ENCODE peak calls at places on chromosomes 6 and 20, in six cellular contexts. One of them, this sample, is unnamed. For H3K36me3 and H3K4me1, the result is how much of the 10 kb centered on the place peaks cover.

GRCh38 chr6:96394727-96395126 is 126.9 kb upstream of the UFL1 start:
- DNase-seq in PC-9: peak
- DNase-seq in gastrocnemius medialis: no peak
- DNase-seq in esophagus squamous epithelium: no peak
- DNase-seq in astrocyte: no peak
- DNase-seq in right atrium auricular region: no peak
- DNase-seq in this sample: no peak

GRCh38 chr6:161303628-161304340 is 29.9 kb upstream of the AGPAT4 start:
- DNase-seq in PC-9: no peak
- DNase-seq in gastrocnemius medialis: no peak
- DNase-seq in esophagus squamous epithelium: no peak
- DNase-seq in astrocyte: peak
- DNase-seq in right atrium auricular region: no peak
- DNase-seq in this sample: no peak

GRCh38 chr20:45999908-46000570 is 8.7 kb upstream of the MMP9 start:
- DNase-seq in PC-9: no peak
- DNase-seq in gastrocnemius medialis: no peak
- DNase-seq in esophagus squamous epithelium: no peak
- DNase-seq in astrocyte: no peak
- DNase-seq in right atrium auricular region: no peak
- DNase-seq in this sample: peak

GRCh38 chr6:16394651-16395050 is 156.3 kb downstream of the GMPR start:
- DNase-seq in PC-9: no peak
- DNase-seq in gastrocnemius medialis: no peak
- DNase-seq in esophagus squamous epithelium: no peak
- DNase-seq in astrocyte: no peak
- DNase-seq in right atrium auricular region: no peak
- DNase-seq in this sample: no peak

GRCh38 chr6:87522686-87523085 is 49.9 kb downstream of the SLC35A1 start:
- DNase-seq in PC-9: no peak
- DNase-seq in gastrocnemius medialis: no peak
- DNase-seq in esophagus squamous epithelium: no peak
- DNase-seq in astrocyte: no peak
- DNase-seq in right atrium auricular region: no peak
- DNase-seq in this sample: no peak

GRCh38 chr6:3871511-3871910 is 22.3 kb downstream of the FAM50B start:
- DNase-seq in PC-9: no peak
- DNase-seq in gastrocnemius medialis: no peak
- DNase-seq in esophagus squamous epithelium: no peak
- DNase-seq in astrocyte: no peak
- DNase-seq in right atrium auricular region: peak
- DNase-seq in this sample: no peak

GRCh38 chr6:180295-180694 is 112.0 kb upstream of the DUSP22 start:
- DNase-seq in PC-9: no peak
- DNase-seq in gastrocnemius medialis: no peak
- DNase-seq in esophagus squamous epithelium: no peak
- DNase-seq in astrocyte: no peak
- DNase-seq in right atrium auricular region: no peak
- DNase-seq in this sample: no peak

GRCh38 chr6:121319112-121319553 is 15.1 kb downstream of the TBC1D32 start:
- DNase-seq in PC-9: no peak
- DNase-seq in gastrocnemius medialis: no peak
- DNase-seq in esophagus squamous epithelium: no peak
- DNase-seq in astrocyte: no peak
- DNase-seq in right atrium auricular region: no peak
- DNase-seq in this sample: no peak

GRCh38 chr20:35572838-35573237 is 31.0 kb downstream of the ERGIC3 start:
- DNase-seq in PC-9: no peak
- DNase-seq in gastrocnemius medialis: no peak
- DNase-seq in esophagus squamous epithelium: no peak
- DNase-seq in astrocyte: no peak
- DNase-seq in right atrium auricular region: no peak
- DNase-seq in this sample: no peak

GRCh38 chr6:143108278-143108677 is 47.6 kb downstream of the AIG1 start:
- DNase-seq in PC-9: no peak
- DNase-seq in gastrocnemius medialis: no peak
- DNase-seq in esophagus squamous epithelium: no peak
- DNase-seq in astrocyte: peak
- DNase-seq in right atrium auricular region: no peak
- DNase-seq in this sample: no peak

GRCh38 chr6:45880139-45880538 is 135.5 kb downstream of the CLIC5 start:
- DNase-seq in PC-9: peak
- DNase-seq in gastrocnemius medialis: no peak
- DNase-seq in esophagus squamous epithelium: no peak
- DNase-seq in astrocyte: no peak
- DNase-seq in right atrium auricular region: no peak
- DNase-seq in this sample: no peak

GRCh38 chr6:27428502-27428901 is 39.9 kb downstream of the ZNF391 start:
- DNase-seq in PC-9: no peak
- DNase-seq in gastrocnemius medialis: no peak
- DNase-seq in esophagus squamous epithelium: no peak
- DNase-seq in astrocyte: no peak
- DNase-seq in right atrium auricular region: no peak
- DNase-seq in this sample: no peak

GRCh38 chr20:33981964-33982363 is 11.7 kb upstream of the RALY start:
- DNase-seq in PC-9: no peak
- DNase-seq in gastrocnemius medialis: no peak
- DNase-seq in esophagus squamous epithelium: no peak
- DNase-seq in astrocyte: no peak
- DNase-seq in right atrium auricular region: no peak
- DNase-seq in this sample: no peak

GRCh38 chr6:33451606-33452005 is 2.8 kb upstream of the ZBTB9 start:
- DNase-seq in PC-9: no peak
- DNase-seq in gastrocnemius medialis: no peak
- DNase-seq in esophagus squamous epithelium: no peak
- DNase-seq in astrocyte: no peak
- DNase-seq in right atrium auricular region: no peak
- DNase-seq in this sample: no peak

GRCh38 chr6:36526066-36526465 is 21.2 kb downstream of the STK38 start:
- DNase-seq in PC-9: no peak
- DNase-seq in gastrocnemius medialis: no peak
- DNase-seq in esophagus squamous epithelium: no peak
- DNase-seq in astrocyte: no peak
- DNase-seq in right atrium auricular region: no peak
- DNase-seq in this sample: no peak

GRCh38 chr6:2763876-2764540 is 1.2 kb upstream of the WRNIP1 start:
- DNase-seq in PC-9: no peak
- DNase-seq in gastrocnemius medialis: no peak
- DNase-seq in esophagus squamous epithelium: no peak
- DNase-seq in astrocyte: no peak
- DNase-seq in right atrium auricular region: no peak
- DNase-seq in this sample: peak

GRCh38 chr20:14412102-14412501 is 74.7 kb upstream of the FLRT3 start:
- DNase-seq in PC-9: no peak
- DNase-seq in gastrocnemius medialis: no peak
- DNase-seq in esophagus squamous epithelium: no peak
- DNase-seq in astrocyte: no peak
- DNase-seq in right atrium auricular region: no peak
- DNase-seq in this sample: no peak

GRCh38 chr6:12761376-12762115 is 45.0 kb downstream of the PHACTR1 start:
- DNase-seq in PC-9: no peak
- DNase-seq in gastrocnemius medialis: no peak
- DNase-seq in esophagus squamous epithelium: no peak
- DNase-seq in astrocyte: peak
- DNase-seq in right atrium auricular region: no peak
- DNase-seq in this sample: no peak

GRCh38 chr6:151577257-151577656 is 83.4 kb downstream of the CCDC170 start:
- DNase-seq in PC-9: no peak
- DNase-seq in gastrocnemius medialis: no peak
- DNase-seq in esophagus squamous epithelium: no peak
- DNase-seq in astrocyte: no peak
- DNase-seq in right atrium auricular region: no peak
- DNase-seq in this sample: no peak

GRCh38 chr6:151576658-151577057 is 82.8 kb downstream of the CCDC170 start:
- DNase-seq in PC-9: no peak
- DNase-seq in gastrocnemius medialis: no peak
- DNase-seq in esophagus squamous epithelium: no peak
- DNase-seq in astrocyte: peak
- DNase-seq in right atrium auricular region: no peak
- DNase-seq in this sample: no peak
- H3K27ac ChIP-seq in PC-9: no peak
- H3K27ac ChIP-seq in gastrocnemius medialis: no peak
- H3K27ac ChIP-seq in esophagus squamous epithelium: no peak
- H3K27ac ChIP-seq in astrocyte: no peak
- H3K27ac ChIP-seq in right atrium auricular region: no peak
- H3K27ac ChIP-seq in this sample: no peak

DNA sequence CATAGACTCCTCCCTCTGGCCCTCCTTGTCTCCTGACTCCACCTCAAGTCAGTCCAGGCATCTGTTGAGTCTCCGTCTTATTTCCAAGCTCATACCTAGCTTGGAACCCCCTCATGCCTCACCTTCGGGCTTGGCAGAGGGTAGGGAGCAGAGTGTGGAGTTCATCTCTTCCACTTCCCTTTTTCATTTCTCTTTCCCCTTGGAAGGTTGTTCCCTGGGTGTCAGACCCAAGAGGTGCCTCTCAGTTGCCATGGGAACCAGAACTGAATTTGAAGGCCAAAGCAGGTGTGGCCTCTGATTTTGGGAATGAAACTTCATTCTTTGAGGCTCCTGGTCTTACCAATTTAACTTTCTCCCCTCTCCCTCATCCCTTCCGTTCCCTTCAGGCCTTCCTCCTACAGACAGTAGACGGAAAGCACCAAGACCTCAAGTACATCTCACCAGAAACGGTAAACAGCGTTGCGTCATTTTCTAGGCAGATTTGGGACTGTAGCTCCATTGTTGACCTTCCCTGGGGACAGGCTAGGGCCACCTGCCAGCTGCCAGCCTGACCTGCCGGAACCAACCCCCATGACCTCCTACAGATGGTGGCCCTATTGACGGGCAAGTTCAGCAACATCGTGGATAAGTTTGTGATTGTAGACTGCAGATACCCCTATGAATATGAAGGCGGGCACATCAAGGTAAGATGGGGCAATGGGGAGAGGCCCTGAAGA is 6.6 kb downstream of the CDC25B start:
- DNase-seq in PC-9: no peak
- DNase-seq in gastrocnemius medialis: no peak
- DNase-seq in esophagus squamous epithelium: no peak
- DNase-seq in astrocyte: no peak
- DNase-seq in right atrium auricular region: no peak
- DNase-seq in this sample: peak
- H3K36me3 ChIP-seq in PC-9: under half
- H3K36me3 ChIP-seq in gastrocnemius medialis: under half
- H3K36me3 ChIP-seq in esophagus squamous epithelium: under half
- H3K36me3 ChIP-seq in astrocyte: under half
- H3K36me3 ChIP-seq in right atrium auricular region: under half
- H3K36me3 ChIP-seq in this sample: half or more

GRCh38 chr20:31675828-31676533 is 38.3 kb downstream of the COX4I2 start:
- DNase-seq in PC-9: no peak
- DNase-seq in gastrocnemius medialis: no peak
- DNase-seq in esophagus squamous epithelium: no peak
- DNase-seq in astrocyte: peak
- DNase-seq in right atrium auricular region: no peak
- DNase-seq in this sample: no peak

GRCh38 chr20:31673943-31674463 is 36.3 kb downstream of the COX4I2 start:
- DNase-seq in PC-9: no peak
- DNase-seq in gastrocnemius medialis: no peak
- DNase-seq in esophagus squamous epithelium: no peak
- DNase-seq in astrocyte: no peak
- DNase-seq in right atrium auricular region: no peak
- DNase-seq in this sample: no peak

GRCh38 chr20:31673435-31673834 is 35.7 kb downstream of the COX4I2 start:
- DNase-seq in PC-9: no peak
- DNase-seq in gastrocnemius medialis: no peak
- DNase-seq in esophagus squamous epithelium: no peak
- DNase-seq in astrocyte: no peak
- DNase-seq in right atrium auricular region: no peak
- DNase-seq in this sample: no peak

GRCh38 chr20:31676534-31677030 is 38.9 kb downstream of the COX4I2 start:
- DNase-seq in PC-9: no peak
- DNase-seq in gastrocnemius medialis: no peak
- DNase-seq in esophagus squamous epithelium: no peak
- DNase-seq in astrocyte: no peak
- DNase-seq in right atrium auricular region: no peak
- DNase-seq in this sample: no peak

DNA sequence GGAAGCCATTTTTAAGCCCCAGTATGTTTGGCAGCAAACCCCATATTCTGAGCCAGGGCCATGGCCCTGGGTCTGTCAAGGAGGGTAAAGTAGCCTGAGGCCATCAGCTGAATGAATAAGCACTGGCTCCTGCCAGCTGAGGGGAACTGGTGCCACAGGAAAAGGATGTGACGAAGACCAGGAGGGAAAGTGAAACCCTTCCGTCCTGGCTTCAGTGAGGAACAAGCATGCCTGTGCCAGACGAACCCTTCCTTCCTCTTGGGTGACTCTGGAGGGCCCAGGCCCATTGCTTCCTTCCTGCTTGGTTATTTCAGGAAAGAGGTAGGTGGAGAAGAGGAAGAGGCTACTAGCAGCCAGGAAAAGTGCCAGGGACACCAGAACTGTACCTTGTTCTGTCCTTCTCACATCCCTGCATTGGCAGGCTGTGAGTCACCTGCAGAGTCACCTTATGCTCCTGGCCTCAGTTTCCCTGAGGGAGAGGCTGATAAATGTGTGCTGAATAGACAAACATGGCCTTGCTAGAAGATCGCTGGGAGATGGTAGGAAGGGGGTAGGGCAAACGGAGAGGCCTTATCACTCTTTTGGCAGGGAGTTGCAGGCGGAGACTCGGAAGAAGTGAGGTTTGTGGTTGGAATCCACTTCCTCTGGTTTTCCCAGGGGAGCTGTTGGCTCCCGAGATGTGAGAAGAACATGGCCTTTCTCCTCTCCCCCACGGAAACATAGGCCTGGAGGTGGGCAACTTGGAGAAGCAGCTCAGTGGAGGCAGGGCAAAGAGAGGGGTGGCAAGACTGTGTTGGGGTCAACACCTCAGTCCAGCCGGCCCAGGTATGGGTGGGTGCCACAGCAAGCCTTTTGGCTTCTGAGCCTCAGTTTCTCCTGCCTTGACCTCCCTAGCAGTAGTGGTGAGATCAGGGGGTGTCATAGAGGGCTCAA is 37.4 kb downstream of the COX4I2 start:
- DNase-seq in PC-9: peak
- DNase-seq in gastrocnemius medialis: peak
- DNase-seq in esophagus squamous epithelium: no peak
- DNase-seq in astrocyte: peak
- DNase-seq in right atrium auricular region: peak
- DNase-seq in this sample: peak
- H3K4me1 ChIP-seq in PC-9: under half
- H3K4me1 ChIP-seq in gastrocnemius medialis: half or more
- H3K4me1 ChIP-seq in esophagus squamous epithelium: half or more
- H3K4me1 ChIP-seq in astrocyte: under half
- H3K4me1 ChIP-seq in right atrium auricular region: half or more
- H3K4me1 ChIP-seq in this sample: half or more

DNA sequence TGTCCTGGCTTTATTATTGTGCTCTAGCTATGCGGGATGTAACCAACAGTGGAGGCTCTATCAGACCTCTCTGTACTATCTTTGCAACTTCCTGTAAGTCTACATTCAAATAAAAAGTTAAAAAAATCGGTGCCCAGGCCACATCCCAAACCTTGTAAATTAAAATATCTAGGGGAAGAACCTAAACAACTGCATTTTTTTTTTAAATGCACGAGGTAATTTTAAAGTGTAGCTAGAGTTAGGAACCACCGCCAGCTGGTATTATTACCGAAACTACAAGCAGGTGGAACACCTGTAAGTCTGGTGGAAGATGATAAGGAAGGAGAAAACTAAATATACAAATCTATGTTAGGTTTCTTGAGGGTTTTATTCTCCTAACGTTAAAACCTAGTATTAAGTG is 34.5 kb upstream of the ID4 start:
- DNase-seq in PC-9: no peak
- DNase-seq in gastrocnemius medialis: no peak
- DNase-seq in esophagus squamous epithelium: no peak
- DNase-seq in astrocyte: no peak
- DNase-seq in right atrium auricular region: no peak
- DNase-seq in this sample: no peak
- H3K27ac ChIP-seq in PC-9: no peak
- H3K27ac ChIP-seq in gastrocnemius medialis: no peak
- H3K27ac ChIP-seq in esophagus squamous epithelium: no peak
- H3K27ac ChIP-seq in astrocyte: no peak
- H3K27ac ChIP-seq in right atrium auricular region: peak
- H3K27ac ChIP-seq in this sample: no peak

GRCh38 chr20:3330046-3330741 is 77.3 kb downstream of the DNAAF9 start:
- DNase-seq in PC-9: no peak
- DNase-seq in gastrocnemius medialis: no peak
- DNase-seq in esophagus squamous epithelium: no peak
- DNase-seq in astrocyte: no peak
- DNase-seq in right atrium auricular region: no peak
- DNase-seq in this sample: no peak
- H3K36me3 ChIP-seq in PC-9: under half
- H3K36me3 ChIP-seq in gastrocnemius medialis: under half
- H3K36me3 ChIP-seq in esophagus squamous epithelium: under half
- H3K36me3 ChIP-seq in astrocyte: under half
- H3K36me3 ChIP-seq in right atrium auricular region: under half
- H3K36me3 ChIP-seq in this sample: half or more